ENCODE peak calls at places on chromosomes 16 and 17, in five cellular contexts. B is left ventricle myocardium inferior; W is CD8-positive, alpha-beta T cell; V is pancreas; M is sigmoid colon. J is an unnamed sample.

GRCh38 chr17:4199818-4200402 is 56.9 kb downstream of the CYB5D2 start:
- DNase-seq in W (no peak), B (no peak), M (no peak), V (no peak), J (no peak)

GRCh38 chr17:82748756-82749155 is 3.1 kb upstream of the TBCD start:
- DNase-seq in B (no peak), M (no peak), W (no peak), V (peak; percentile 55), J (no peak)

GRCh38 chr17:42675348-42675983 is 1.3 kb downstream of the PLEKHH3 start:
- DNase-seq in W (no peak), B (peak; percentile 70), M (no peak), V (peak; percentile 91), J (no peak)

GRCh38 chr16:56965939-56966515 is 4.3 kb downstream of the CETP start:
- DNase-seq in B (no peak), M (no peak), W (no peak), V (no peak), J (no peak)

GRCh38 chr16:79950932-79951719 is 350.6 kb upstream of the MAF start:
- DNase-seq in B (no peak), V (no peak), W (no peak), M (no peak), J (no peak)

GRCh38 chr17:80224683-80225082 is 4.5 kb downstream of the SLC26A11 start:
- DNase-seq in M (no peak), B (no peak), W (no peak), V (peak; percentile 36), J (peak; percentile 29)

GRCh38 chr17:40190197-40191021 is 13.1 kb downstream of the RAPGEFL1 start:
- DNase-seq in V (no peak), B (no peak), M (no peak), W (no peak), J (no peak)

GRCh38 chr17:2043785-2044184 is 2.0 kb downstream of the OVCA2 start:
- DNase-seq in V (no peak), W (no peak), B (no peak), M (no peak), J (no peak)

GRCh38 chr16:89363621-89364393 is 126.6 kb downstream of the ANKRD11 start:
- DNase-seq in W (peak; percentile 21), V (no peak), B (no peak), M (no peak), J (no peak)

GRCh38 chr16:15881794-15882379 is 6.5 kb downstream of the CEP20 start:
- DNase-seq in B (no peak), M (no peak), W (no peak), V (no peak), J (no peak)

GRCh38 chr17:43438626-43439529 is 40.1 kb downstream of the ARL4D start:
- DNase-seq in W (no peak), V (no peak), B (no peak), M (no peak), J (no peak)

GRCh38 chr16:21599994-21600773 is 807 bp downstream of the METTL9 start:
- DNase-seq in B (no peak), V (peak; percentile 68), W (peak; percentile 1), M (no peak), J (peak; percentile 25)

GRCh38 chr16:86195863-86196630 is 297.1 kb downstream of the IRF8 start:
- DNase-seq in W (no peak), M (no peak), B (no peak), V (no peak), J (no peak)

GRCh38 chr17:52938623-52939230 is 780.2 kb upstream of the CA10 start:
- DNase-seq in B (no peak), W (no peak), V (no peak), M (no peak), J (no peak)

GRCh38 chr16:1884155-1884760 is 12.3 kb upstream of the MEIOB start:
- DNase-seq in W (no peak), B (no peak), M (no peak), V (no peak), J (peak; percentile 83)

GRCh38 chr17:55727920-55728319 is 5.3 kb upstream of the TMEM100 start:
- DNase-seq in B (no peak), W (no peak), M (no peak), V (no peak), J (no peak)

GRCh38 chr16:1871974-1872635 is at the start of gene MEIOB:
- DNase-seq in W (peak; percentile 13), B (no peak), M (no peak), V (peak; percentile 79), J (peak; percentile 61)

GRCh38 chr16:72443809-72444208 is 271.9 kb upstream of the PMFBP1 start:
- DNase-seq in B (no peak), W (no peak), M (no peak), V (no peak), J (no peak)

GRCh38 chr17:7323731-7324437 is 5.3 kb downstream of the NEURL4 start:
- DNase-seq in W (peak; percentile 57), M (peak; percentile 71), V (peak; percentile 77), B (peak; percentile 50), J (peak; percentile 81)

GRCh38 chr17:48270896-48271295 is 159.1 kb downstream of the SKAP1 start:
- DNase-seq in B (no peak), V (no peak), W (no peak), M (no peak), J (no peak)

GRCh38 chr17:2337152-2337810 is at the start of gene SGSM2:
- DNase-seq in W (peak; percentile 58), V (peak; percentile 87), M (peak; percentile 85), B (peak; percentile 72), J (peak; percentile 63)

GRCh38 chr17:42548070-42548837 is 4.5 kb upstream of the HSD17B1 start:
- DNase-seq in B (peak; percentile 57), M (no peak), W (peak; percentile 65), V (peak; percentile 95), J (peak; percentile 91)

GRCh38 chr17:66964930-66965800 is 658 bp downstream of the CACNG4 start:
- DNase-seq in M (no peak), B (no peak), V (peak; percentile 79), W (peak; percentile 3), J (no peak)

GRCh38 chr17:45131616-45132301 is 556 bp downstream of the PLCD3 start:
- DNase-seq in B (peak; percentile 53), M (peak; percentile 79), V (peak; percentile 86), W (peak; percentile 35), J (peak; percentile 64)

GRCh38 chr17:70929226-70929625 is 759.9 kb downstream of the KCNJ2 start:
- DNase-seq in B (no peak), M (no peak), V (no peak), W (no peak), J (no peak)

GRCh38 chr17:70919241-70919640 is 749.9 kb downstream of the KCNJ2 start:
- DNase-seq in B (no peak), M (no peak), W (no peak), V (no peak), J (no peak)

GRCh38 chr17:70920416-70920815 is 751.1 kb downstream of the KCNJ2 start:
- DNase-seq in W (no peak), M (no peak), B (no peak), V (no peak), J (no peak)

GRCh38 chr17:70924776-70925175 is 755.4 kb downstream of the KCNJ2 start:
- DNase-seq in B (no peak), M (no peak), V (no peak), W (no peak), J (no peak)
- H3K9me3 ChIP-seq in B (peaks cover 2% of the 10 kb centered on the region), M (no peaks in the 10 kb centered on the region), V (no peaks in the 10 kb centered on the region), W (no peaks in the 10 kb centered on the region), J (no peaks in the 10 kb centered on the region)

DNA sequence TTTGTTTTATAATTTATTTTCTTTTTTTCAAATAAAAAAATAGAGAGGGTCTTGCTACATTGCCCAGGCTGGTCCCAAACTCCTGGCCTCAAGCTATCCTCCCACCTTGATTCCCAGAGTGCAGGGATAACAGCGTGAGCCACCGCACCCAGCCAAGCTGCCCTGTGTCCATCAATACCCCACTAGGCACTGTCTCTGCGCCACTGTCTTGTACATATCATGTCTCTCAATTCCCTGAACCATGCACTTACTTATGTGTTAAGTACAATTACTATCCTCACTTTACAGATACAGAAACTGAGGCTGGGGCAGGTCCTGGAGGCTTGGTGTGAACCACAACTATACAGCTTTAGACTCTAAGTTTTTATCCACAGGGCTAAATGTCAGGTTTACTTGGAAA is 11.7 kb downstream of the NSMCE1 start:
- DNase-seq in M (no peak), B (no peak), V (no peak), W (no peak), J (no peak)
- H3K4me3 ChIP-seq in M (no peak overlapping the region), B (no peak overlapping the region), V (no peak overlapping the region), W (no peak overlapping the region), J (no peak overlapping the region)

GRCh38 chr17:38897671-38898290 is 27.6 kb upstream of the LASP1NB start:
- DNase-seq in W (no peak), M (no peak), V (no peak), B (no peak), J (no peak)

GRCh38 chr17:38894276-38894675 is 24.4 kb downstream of the LASP1 start:
- DNase-seq in W (no peak), M (no peak), V (no peak), B (no peak), J (no peak)

GRCh38 chr17:38898291-38898679 is 27.1 kb upstream of the LASP1NB start:
- DNase-seq in B (no peak), W (no peak), V (no peak), M (no peak), J (peak; percentile 62)

GRCh38 chr17:38897176-38897575 is 27.3 kb downstream of the LASP1 start:
- DNase-seq in V (no peak), M (peak; percentile 89), B (peak; percentile 89), W (no peak), J (peak; percentile 44)

DNA sequence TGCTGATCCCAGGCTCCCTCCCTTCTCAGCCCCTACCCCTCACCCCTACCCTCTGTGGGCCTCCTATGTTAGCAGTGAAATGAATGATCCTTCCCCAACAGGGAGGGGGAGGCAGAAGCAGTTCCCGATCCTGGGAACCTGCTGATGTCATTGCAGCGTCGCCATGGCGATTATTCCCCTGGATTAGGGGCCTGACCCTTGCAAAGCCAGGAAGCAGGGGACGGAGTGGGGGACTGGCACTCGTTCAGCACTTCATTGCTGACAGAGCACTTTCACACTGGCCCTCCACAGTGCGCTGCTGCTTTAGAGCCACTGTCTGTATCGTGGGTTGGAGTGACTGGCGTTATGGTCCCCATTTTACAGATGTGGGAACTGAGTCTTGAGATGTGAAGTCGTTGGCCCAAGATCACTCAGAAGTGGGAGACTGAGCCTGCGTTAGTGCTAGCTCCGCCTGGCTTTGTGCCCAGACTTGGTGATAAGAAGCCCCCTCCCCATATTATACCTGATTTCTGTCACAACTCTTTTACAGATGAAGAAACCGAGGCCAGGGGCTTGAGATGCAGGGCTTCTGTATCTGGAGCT is 26.6 kb downstream of the LASP1 start:
- DNase-seq in M (no peak), V (no peak), W (no peak), B (no peak), J (no peak)
- H3K4me1 ChIP-seq in M (peaks cover 77% of the 10 kb centered on the region), V (no peaks in the 10 kb centered on the region), W (peaks cover 89% of the 10 kb centered on the region), B (peaks cover 92% of the 10 kb centered on the region), J (peaks cover 54% of the 10 kb centered on the region)

DNA sequence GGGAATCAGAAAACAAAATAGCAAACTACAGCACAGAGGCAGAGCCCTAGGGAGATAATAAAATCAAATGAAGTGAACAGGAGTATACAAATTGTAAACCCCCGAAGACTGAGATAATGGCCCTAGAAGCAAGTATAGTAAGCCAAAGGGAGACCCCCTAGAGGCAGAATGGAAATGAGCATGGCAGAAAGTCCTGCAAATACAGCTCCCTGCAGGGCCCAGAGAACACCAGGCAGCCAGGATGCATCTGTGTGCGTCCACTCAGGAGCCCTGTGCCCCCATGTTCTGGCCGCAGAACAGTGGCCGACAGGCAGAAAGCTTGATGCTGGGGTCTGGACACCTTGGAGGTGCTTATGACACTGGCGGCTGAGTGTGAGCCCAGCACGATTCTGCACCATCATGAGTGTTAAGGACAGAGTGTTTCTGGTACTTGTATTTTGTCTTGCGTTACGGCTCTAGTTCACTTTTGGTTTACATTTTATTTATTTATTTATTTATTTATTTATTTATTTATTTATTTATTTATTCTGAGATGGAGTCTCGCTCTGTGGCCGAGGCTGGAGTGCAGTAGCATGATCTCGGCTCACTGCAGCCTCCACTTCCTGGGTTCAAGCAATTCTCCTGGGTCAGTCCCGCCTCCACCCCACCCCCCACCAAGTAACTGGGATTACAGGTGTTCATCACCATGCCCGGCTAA is 48.7 kb downstream of the RGS9 start:
- DNase-seq in M (no peak), V (no peak), B (no peak), W (no peak), J (no peak)
- H3K9me3 ChIP-seq in M (no peaks in the 10 kb centered on the region), V (no peaks in the 10 kb centered on the region), B (no peaks in the 10 kb centered on the region), W (no peaks in the 10 kb centered on the region), J (no peaks in the 10 kb centered on the region)